ENCODE peak calls at places on chromosome 22, in seven cellular contexts. D, S, I, A, H, X and O are unnamed samples.

GRCh38 chr22:48138855-48139254 is 1376.4 kb downstream of the TBC1D22A start:
- DNase-seq in H (no peak), X (no peak), I (no peak), S (no peak), D (no peak), A (no peak), O (no peak)

GRCh38 chr22:38412435-38413084 is 42.4 kb downstream of the KCNJ4 start:
- DNase-seq in X (no peak), S (peak; percentile 80), A (no peak), I (no peak), D (no peak), H (peak; percentile 66), O (no peak)

GRCh38 chr22:23060612-23061400 is 9.5 kb upstream of the GNAZ start:
- DNase-seq in I (no peak), X (no peak), A (no peak), S (peak; percentile 28), H (no peak), D (no peak), O (no peak)

GRCh38 chr22:34035209-34035608 is 114.9 kb upstream of the LARGE1 start:
- DNase-seq in A (no peak), D (no peak), X (no peak), I (no peak), S (no peak), H (no peak), O (no peak)

GRCh38 chr22:23772315-23773246 is at the start of gene MMP11:
- DNase-seq in A (peak; percentile 50), S (peak; percentile 91), I (no peak), X (no peak), H (peak; percentile 82), D (no peak), O (peak; percentile 62)

GRCh38 chr22:31829505-31829904 is 75.7 kb downstream of the DEPDC5 start:
- DNase-seq in X (peak; percentile 82), I (peak; percentile 83), D (peak; percentile 73), H (no peak), A (no peak), S (no peak), O (peak; percentile 8)

GRCh38 chr22:24060375-24060788 is 49.3 kb downstream of the CABIN1 start:
- DNase-seq in S (no peak), D (peak; percentile 97), H (no peak), A (peak; percentile 55), I (peak; percentile 96), X (peak; percentile 76), O (no peak)

GRCh38 chr22:17213976-17214375 is 5.3 kb downstream of the ADA2 start:
- DNase-seq in D (peak; percentile 40), I (peak; percentile 55), H (peak; percentile 79), X (no peak), A (peak; percentile 56), S (peak; percentile 87), O (peak; percentile 57)

GRCh38 chr22:31526275-31526674 is 29.9 kb downstream of the SFI1 start:
- DNase-seq in I (no peak), H (no peak), S (no peak), X (no peak), A (no peak), D (no peak), O (no peak)

GRCh38 chr22:20581503-20582170 is 74.2 kb downstream of the MED15 start:
- DNase-seq in X (no peak), D (no peak), A (no peak), I (no peak), H (no peak), S (no peak), O (peak; percentile 21)

GRCh38 chr22:41687901-41688364 is 734 bp downstream of the SNU13 start:
- DNase-seq in D (peak; percentile 52), X (no peak), S (peak; percentile 69), A (peak; percentile 34), I (peak; percentile 26), H (peak; percentile 63), O (peak; percentile 38)

GRCh38 chr22:31346255-31346732 is at the start of gene PATZ1:
- DNase-seq in I (peak; percentile 81), D (peak; percentile 71), X (peak; percentile 37), S (peak; percentile 90), A (peak; percentile 74), H (peak; percentile 77), O (peak; percentile 93)

GRCh38 chr22:36856792-36857135 is 4.0 kb upstream of the NCF4 start:
- DNase-seq in S (no peak), H (no peak), I (no peak), X (no peak), D (no peak), A (no peak), O (no peak)
- H3K4me3 ChIP-seq in S (no peak overlapping the region), H (peak overlapping the region; percentile 32), I (no peak overlapping the region), X (no peak overlapping the region), D (no peak overlapping the region), A (no peak overlapping the region), O (no peak overlapping the region)

GRCh38 chr22:21666786-21667185 is 974 bp downstream of the PPIL2 start:
- DNase-seq in H (peak; percentile 51), X (no peak), A (no peak), D (no peak), S (no peak), I (no peak), O (no peak)

GRCh38 chr22:21673534-21674321 is 7.9 kb downstream of the PPIL2 start:
- DNase-seq in I (no peak), H (no peak), D (no peak), X (no peak), A (no peak), S (peak; percentile 34), O (no peak)

GRCh38 chr22:21665047-21665851 is 563 bp upstream of the PPIL2 start:
- DNase-seq in I (no peak), H (no peak), D (no peak), S (no peak), X (no peak), A (no peak), O (no peak)

GRCh38 chr22:21672107-21672629 is 6.4 kb downstream of the PPIL2 start:
- DNase-seq in A (no peak), I (no peak), X (no peak), H (no peak), S (peak; percentile 30), D (no peak), O (no peak)

DNA sequence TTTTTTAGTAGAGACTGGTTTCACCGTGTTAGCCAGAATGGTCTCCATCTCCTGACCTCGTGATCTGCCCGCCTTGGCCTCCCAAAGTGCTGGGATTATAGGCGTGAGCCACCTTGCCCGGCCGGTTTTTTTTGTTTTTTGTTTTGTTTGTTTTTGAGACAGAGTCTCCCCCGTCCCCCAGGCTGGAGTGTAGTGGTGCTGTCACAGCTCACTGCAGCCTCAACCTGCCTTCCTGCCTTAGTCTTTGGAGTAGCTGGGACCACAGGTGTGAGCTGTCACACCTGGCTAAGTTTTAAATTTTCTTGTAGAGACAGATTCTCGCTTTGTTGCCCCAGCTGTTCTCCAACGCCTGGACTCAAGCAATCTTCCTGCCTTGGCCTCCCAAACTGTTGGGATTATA is 3.2 kb downstream of the PPIL2 start:
- DNase-seq in H (no peak), D (no peak), A (peak; percentile 90), S (no peak), I (no peak), X (no peak), O (no peak)
- H3K4me3 ChIP-seq in H (no peak overlapping the region), D (no peak overlapping the region), A (no peak overlapping the region), S (no peak overlapping the region), I (no peak overlapping the region), X (no peak overlapping the region), O (no peak overlapping the region)

GRCh38 chr22:50057292-50057867 is 718 bp downstream of the TTLL8 start:
- DNase-seq in I (no peak), S (no peak), D (no peak), H (no peak), X (no peak), A (no peak), O (no peak)

GRCh38 chr22:50056214-50056972 is 1.7 kb downstream of the TTLL8 start:
- DNase-seq in X (no peak), S (peak; percentile 34), D (no peak), A (no peak), H (peak; percentile 20), I (no peak), O (no peak)

GRCh38 chr22:50057868-50058311 is at the start of gene TTLL8:
- DNase-seq in H (peak; percentile 28), A (no peak), X (no peak), S (peak; percentile 51), I (no peak), D (no peak), O (no peak)

GRCh38 chr22:50051930-50052329 is 6.2 kb downstream of the TTLL8 start:
- DNase-seq in A (no peak), H (no peak), S (no peak), X (no peak), D (no peak), I (no peak), O (no peak)

DNA sequence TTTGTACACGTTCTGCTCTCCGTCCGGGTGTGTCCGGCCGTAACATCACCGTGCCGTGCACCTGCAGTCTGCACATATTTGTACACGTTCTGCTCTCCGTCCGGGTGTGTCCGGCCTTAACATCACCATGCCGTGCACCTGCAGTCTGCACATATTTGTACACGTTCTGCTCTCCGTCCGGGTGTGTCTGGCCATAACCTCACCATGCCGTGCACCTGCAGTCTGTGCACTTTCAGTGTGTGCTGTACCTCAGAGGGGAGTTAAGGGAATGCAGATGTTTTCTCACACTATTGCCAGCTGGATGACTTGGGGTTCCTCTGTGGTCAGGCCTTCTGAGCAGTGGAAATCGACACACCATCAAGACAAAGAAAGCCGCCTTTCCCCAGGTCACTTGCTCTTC is 4.2 kb downstream of the TTLL8 start:
- DNase-seq in A (no peak), X (no peak), D (no peak), I (no peak), S (no peak), H (no peak), O (no peak)
- H3K4me3 ChIP-seq in A (no peak overlapping the region), X (no peak overlapping the region), D (no peak overlapping the region), I (no peak overlapping the region), S (no peak overlapping the region), H (no peak overlapping the region), O (no peak overlapping the region)

DNA sequence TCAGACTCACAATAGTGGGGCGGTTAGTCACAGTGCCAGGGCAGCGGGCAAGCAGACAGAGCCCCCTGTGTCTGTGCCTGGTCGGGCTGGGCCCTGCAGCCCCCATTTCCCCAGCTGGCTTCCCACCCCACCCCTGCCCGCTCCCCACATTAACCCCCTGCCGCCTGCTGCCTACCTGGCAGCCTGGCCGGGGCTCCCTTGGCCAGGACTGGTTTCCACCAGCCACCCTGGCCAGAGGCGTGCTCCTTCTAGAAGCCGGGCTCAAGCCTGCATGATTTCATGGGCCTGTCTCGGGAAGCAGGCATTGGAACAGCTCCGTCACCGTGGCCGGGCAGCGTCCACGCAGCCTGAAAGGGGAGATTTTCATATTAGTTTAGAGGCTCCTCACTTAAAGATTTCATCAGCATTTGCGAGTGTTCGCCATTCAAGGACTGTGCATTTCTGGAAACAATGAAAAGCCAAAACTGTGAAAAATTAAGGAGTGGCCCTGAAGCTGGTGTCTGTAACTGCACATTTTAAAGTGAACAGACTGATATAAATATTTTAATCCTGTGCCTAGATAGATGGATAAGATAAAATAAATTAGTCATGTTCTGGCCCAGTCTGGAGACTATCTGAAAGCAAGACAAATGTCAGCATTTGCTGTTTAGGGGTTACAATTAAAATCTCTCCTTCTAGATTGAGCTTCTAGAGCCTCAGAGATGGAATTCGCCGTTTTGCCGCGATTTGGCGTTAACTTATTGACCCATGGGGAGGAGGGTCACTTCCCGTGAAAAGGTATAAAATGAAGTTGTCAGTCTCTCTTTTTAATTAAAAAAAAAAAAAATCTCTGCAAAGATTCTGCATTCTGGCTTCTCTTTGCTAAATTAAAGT is 79.4 kb upstream of the WNT7B start:
- DNase-seq in H (no peak), X (no peak), A (no peak), D (no peak), I (no peak), S (peak; percentile 38), O (peak; percentile 57)
- H3K4me3 ChIP-seq in H (no peak overlapping the region), X (no peak overlapping the region), A (no peak overlapping the region), D (no peak overlapping the region), I (no peak overlapping the region), S (no peak overlapping the region), O (peak overlapping the region; percentile 34)